ENCODE peak calls at places on chromosome 12, in nine cellular contexts. O is GM23338, K is GM12878, G is A549, P is HL-60, R is HCT116, J is Panc1, I is HepG2, Z is K562. E is an unnamed sample.

GRCh38 chr12:77571127-77571526 is 259.6 kb upstream of the NAV3 start:
- DNase-seq in G (no peak), J (no peak), Z (no peak), I (no peak), K (no peak), P (no peak), R (no peak), O (no peak), E (no peak)

GRCh38 chr12:27382126-27382795 is 49.6 kb downstream of the BMAL2 start:
- DNase-seq in O (no peak), P (no peak), R (no peak), K (no peak), Z (no peak), J (no peak), G (no peak), I (no peak), E (no peak)

GRCh38 chr12:110102255-110102654 is 21.9 kb upstream of the IFT81 start:
- DNase-seq in O (peak; percentile 98), K (no peak), Z (peak; percentile 87), P (peak; percentile 71), G (peak; percentile 97), R (peak; percentile 94), J (no peak), I (peak; percentile 92), E (peak; percentile 64)

GRCh38 chr12:115916910-115917668 is 360.4 kb downstream of the MED13L start:
- DNase-seq in I (peak; percentile 13), O (peak; percentile 85), Z (peak; percentile 50), G (peak; percentile 60), J (peak; percentile 17), P (peak; percentile 35), K (no peak), R (peak; percentile 31), E (peak; percentile 86)

GRCh38 chr12:2453076-2453806 is 341.5 kb upstream of the FKBP4 start:
- DNase-seq in J (no peak), O (no peak), R (no peak), I (no peak), Z (no peak), G (no peak), K (no peak), P (peak; percentile 33), E (no peak)

GRCh38 chr12:93174473-93174872 is 203.3 kb upstream of the NUDT4 start:
- DNase-seq in P (peak; percentile 38), O (no peak), Z (no peak), I (no peak), J (no peak), R (no peak), K (no peak), G (no peak), E (no peak)

GRCh38 chr12:53222170-53223005 is 9.6 kb downstream of the RARG start:
- DNase-seq in Z (no peak), I (no peak), G (no peak), J (no peak), K (no peak), O (peak; percentile 32), R (no peak), P (no peak), E (peak; percentile 80)

GRCh38 chr12:6225630-6226001 is 25.4 kb downstream of the CD9 start:
- DNase-seq in K (no peak), J (no peak), O (no peak), I (no peak), G (no peak), P (no peak), Z (no peak), R (no peak), E (no peak)

GRCh38 chr12:22684526-22685118 is 59.7 kb downstream of the ETNK1 start:
- DNase-seq in G (no peak), R (peak; percentile 22), Z (peak; percentile 44), J (no peak), P (no peak), K (peak; percentile 11), I (peak; percentile 17), O (peak; percentile 69), E (peak; percentile 10)

GRCh38 chr12:26846419-26846818 is 13.4 kb upstream of the ITPR2 start:
- DNase-seq in R (no peak), I (no peak), O (no peak), Z (no peak), J (no peak), P (no peak), K (no peak), G (no peak), E (no peak)

GRCh38 chr12:6551063-6551461 is 4.8 kb downstream of the IFFO1 start:
- DNase-seq in O (no peak), I (no peak), R (no peak), J (no peak), G (no peak), Z (no peak), P (no peak), K (no peak), E (no peak)

GRCh38 chr12:106586803-106587684 is 4.2 kb downstream of the RFX4 start:
- DNase-seq in R (no peak), Z (no peak), J (no peak), G (no peak), O (peak; percentile 87), I (no peak), K (no peak), P (no peak), E (peak; percentile 49)

GRCh38 chr12:49039421-49040363 is 20.9 kb downstream of the KMT2D start:
- DNase-seq in R (no peak), P (no peak), O (no peak), K (no peak), J (no peak), Z (no peak), I (no peak), G (no peak), E (no peak)

GRCh38 chr12:18998343-18999270 is 130.9 kb upstream of the PLEKHA5 start:
- DNase-seq in Z (no peak), O (no peak), I (no peak), G (no peak), R (no peak), K (no peak), P (no peak), J (no peak), E (peak; percentile 50)

GRCh38 chr12:113250045-113250444 is 28.8 kb downstream of the TPCN1 start:
- DNase-seq in J (no peak), Z (no peak), P (no peak), G (no peak), I (no peak), K (no peak), O (no peak), R (no peak), E (no peak)

GRCh38 chr12:104582739-104583138 is 126.0 kb downstream of the CHST11 start:
- DNase-seq in G (no peak), P (no peak), R (no peak), I (no peak), O (no peak), K (peak; percentile 76), Z (no peak), J (no peak), E (no peak)

DNA sequence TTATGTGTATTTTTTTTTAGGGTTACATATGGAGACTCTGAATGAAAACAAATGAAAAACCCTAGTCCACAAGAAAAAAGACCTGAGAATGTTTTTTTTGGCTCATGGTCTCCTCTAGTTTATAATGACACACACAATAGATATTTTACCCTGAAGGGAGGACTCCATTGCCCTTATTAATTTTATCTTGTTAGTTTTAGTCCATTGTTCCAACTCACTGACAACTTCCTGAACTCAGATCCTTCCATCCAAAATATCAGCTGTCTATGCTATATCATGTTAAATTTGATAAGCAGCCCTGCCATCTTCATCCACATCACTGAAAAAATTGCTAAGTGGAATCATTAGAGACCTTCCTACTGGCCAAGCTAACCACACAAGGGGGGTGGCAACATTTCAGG is 232.1 kb downstream of the MON2 start:
- DNase-seq in G (no peak), R (no peak), I (no peak), O (no peak), J (no peak), Z (no peak), P (no peak), K (no peak), E (no peak)
- TF ChIP-seq REST in G (no peak), R (no peak), I (no peak), O (no peak), J (no peak), Z (no peak), P (no peak), K (no peak), E (no peak)

GRCh38 chr12:46921048-46921753 is 95.4 kb upstream of the SLC38A4 start:
- DNase-seq in P (no peak), I (peak; percentile 20), R (no peak), J (no peak), K (no peak), O (no peak), G (no peak), Z (no peak), E (no peak)
- TF ChIP-seq REST in P (no peak), I (no peak), R (no peak), J (no peak), K (no peak), O (no peak), G (no peak), Z (no peak), E (no peak)

GRCh38 chr12:101570022-101570421 is 24.7 kb upstream of the MYBPC1 start:
- DNase-seq in J (no peak), O (peak; percentile 30), P (no peak), I (peak; percentile 81), G (no peak), R (no peak), Z (peak; percentile 10), K (no peak), E (peak; percentile 4)
- TF ChIP-seq REST in J (no peak), O (no peak), P (no peak), I (no peak), G (no peak), R (no peak), Z (no peak), K (no peak), E (no peak)

DNA sequence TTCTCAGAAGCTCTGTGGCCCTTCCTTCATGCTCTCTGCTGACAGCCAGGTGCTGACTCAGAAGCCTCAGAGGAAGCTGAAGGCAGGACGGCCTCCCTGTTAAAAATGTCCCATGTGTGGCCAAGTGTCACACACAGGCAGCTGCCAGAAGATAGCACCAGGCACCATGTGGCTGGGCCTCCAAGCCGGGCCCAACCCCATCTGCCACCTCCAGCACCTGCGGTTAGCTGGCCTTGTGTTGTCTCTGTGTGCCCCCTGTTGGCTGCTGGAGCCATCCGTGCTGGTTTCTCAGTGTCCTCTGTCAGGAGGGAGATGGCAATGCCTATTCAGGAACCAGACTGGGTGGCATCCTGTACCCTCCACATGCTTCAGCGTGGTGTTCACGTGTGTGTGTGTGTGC is 63.2 kb downstream of the TSPAN11 start:
- DNase-seq in R (no peak), J (no peak), I (peak; percentile 39), Z (peak; percentile 19), K (no peak), G (peak; percentile 57), O (peak; percentile 73), P (peak; percentile 35), E (peak; percentile 67)
- TF ChIP-seq REST in R (no peak), J (no peak), I (no peak), Z (no peak), K (no peak), G (no peak), O (no peak), P (no peak), E (no peak)